ENCODE peak calls at places on chromosomes 2 and 18, in seven cellular contexts. F is mesothelial cell of epicardium, D is GM03348, B is upper lobe of right lung, W is G401, P is NCI-H1105, Y is ovary. E is an unnamed sample.

GRCh38 chr2:70904371-70905216 is 31.1 kb upstream of the ATP6V1B1 start:
- DNase-seq in F (no peak), D (no peak), B (no peak), W (no peak), P (no peak), Y (no peak), E (no peak)

GRCh38 chr18:23397907-23398306 is 55.2 kb upstream of the RIOK3 start:
- DNase-seq in F (no peak), D (no peak), B (no peak), W (no peak), P (no peak), Y (no peak), E (no peak)

GRCh38 chr2:43367014-43367782 is 140.8 kb upstream of the ZFP36L2 start:
- DNase-seq in F (no peak), D (no peak), B (no peak), W (no peak), P (no peak), Y (no peak), E (no peak)

GRCh38 chr2:125175415-125175814 is 1150.3 kb downstream of the CNTNAP5 start:
- DNase-seq in F (no peak), D (no peak), B (no peak), W (no peak), P (no peak), Y (no peak), E (no peak)

GRCh38 chr2:237456200-237456731 is 30.8 kb upstream of the MLPH start:
- DNase-seq in F (no peak), D (peak; percentile 80), B (peak; percentile 58), W (no peak), P (no peak), Y (no peak), E (no peak)

GRCh38 chr18:60667016-60667415 is 294.4 kb upstream of the MC4R start:
- DNase-seq in F (no peak), D (no peak), B (no peak), W (no peak), P (peak; percentile 37), Y (no peak), E (no peak)

GRCh38 chr2:50484371-50484770 is 547.6 kb downstream of the NRXN1 start:
- DNase-seq in F (no peak), D (no peak), B (no peak), W (no peak), P (no peak), Y (no peak), E (no peak)

GRCh38 chr2:37802899-37803379 is 122.1 kb upstream of the RMDN2 start:
- DNase-seq in F (no peak), D (peak; percentile 68), B (no peak), W (no peak), P (no peak), Y (no peak), E (no peak)

GRCh38 chr2:128298846-128299507 is 19.7 kb downstream of the HS6ST1 start:
- DNase-seq in F (no peak), D (no peak), B (no peak), W (no peak), P (no peak), Y (no peak), E (no peak)

GRCh38 chr2:45278345-45279078 is 269.3 kb upstream of the SIX2 start:
- DNase-seq in F (no peak), D (no peak), B (no peak), W (no peak), P (no peak), Y (no peak), E (no peak)

GRCh38 chr2:169928463-169928864 is 101.2 kb downstream of the UBR3 start:
- DNase-seq in F (no peak), D (peak; percentile 20), B (no peak), W (peak; percentile 58), P (peak; percentile 11), Y (no peak), E (no peak)

GRCh38 chr2:186493564-186494085 is 7.6 kb downstream of the ZC3H15 start:
- DNase-seq in F (no peak), D (no peak), B (no peak), W (no peak), P (no peak), Y (no peak), E (no peak)

GRCh38 chr18:12726774-12727550 is 24.1 kb downstream of the PSMG2 start:
- DNase-seq in F (no peak), D (peak; percentile 80), B (no peak), W (peak; percentile 76), P (peak; percentile 53), Y (peak; percentile 37), E (no peak)

GRCh38 chr2:1838426-1838825 is 94.1 kb upstream of the PXDN start:
- DNase-seq in F (no peak), D (no peak), B (peak; percentile 53), W (no peak), P (no peak), Y (no peak), E (no peak)